ENCODE peak calls at places on chromosomes 3 and 15, in ten cellular contexts. One of them, this sample, is unnamed. For H3K9me3 and H3K4me1, the result is how much of the 10 kb centered on the place peaks cover.

GRCh38 chr3:56200251-56200650 is 268.0 kb downstream of the ERC2 start:
- DNase-seq in CD8-positive, alpha-beta memory T cell: no peak
- DNase-seq in upper lobe of right lung: no peak
- DNase-seq in tibial artery: no peak
- DNase-seq in body of pancreas: no peak
- DNase-seq in psoas muscle: no peak
- DNase-seq in tibial nerve: no peak
- DNase-seq in effector memory CD4-positive, alpha-beta T cell: no peak
- DNase-seq in pancreas: no peak
- DNase-seq in ovary: no peak
- DNase-seq in this sample: no peak

GRCh38 chr3:132596816-132597433 is at the start of gene ACKR4:
- DNase-seq in CD8-positive, alpha-beta memory T cell: no peak
- DNase-seq in upper lobe of right lung: no peak
- DNase-seq in tibial artery: no peak
- DNase-seq in body of pancreas: no peak
- DNase-seq in psoas muscle: no peak
- DNase-seq in tibial nerve: no peak
- DNase-seq in effector memory CD4-positive, alpha-beta T cell: no peak
- DNase-seq in pancreas: no peak
- DNase-seq in ovary: no peak
- DNase-seq in this sample: no peak

GRCh38 chr3:67635257-67635656 is 19.2 kb downstream of the SUCLG2 start:
- DNase-seq in CD8-positive, alpha-beta memory T cell: no peak
- DNase-seq in upper lobe of right lung: no peak
- DNase-seq in tibial artery: no peak
- DNase-seq in body of pancreas: no peak
- DNase-seq in psoas muscle: no peak
- DNase-seq in tibial nerve: no peak
- DNase-seq in effector memory CD4-positive, alpha-beta T cell: no peak
- DNase-seq in pancreas: no peak
- DNase-seq in ovary: no peak
- DNase-seq in this sample: no peak

GRCh38 chr3:117016359-117016758 is 306.8 kb downstream of the TUSC7 start:
- DNase-seq in CD8-positive, alpha-beta memory T cell: no peak
- DNase-seq in upper lobe of right lung: no peak
- DNase-seq in tibial artery: no peak
- DNase-seq in body of pancreas: no peak
- DNase-seq in psoas muscle: no peak
- DNase-seq in tibial nerve: no peak
- DNase-seq in effector memory CD4-positive, alpha-beta T cell: no peak
- DNase-seq in pancreas: no peak
- DNase-seq in ovary: no peak
- DNase-seq in this sample: no peak

GRCh38 chr3:197511130-197511529 is 44.6 kb downstream of the BDH1 start:
- DNase-seq in CD8-positive, alpha-beta memory T cell: no peak
- DNase-seq in upper lobe of right lung: no peak
- DNase-seq in tibial artery: no peak
- DNase-seq in body of pancreas: no peak
- DNase-seq in psoas muscle: no peak
- DNase-seq in tibial nerve: no peak
- DNase-seq in effector memory CD4-positive, alpha-beta T cell: no peak
- DNase-seq in pancreas: no peak
- DNase-seq in ovary: no peak
- DNase-seq in this sample: no peak

GRCh38 chr3:1600700-1601418 is 497.8 kb upstream of the CNTN4 start:
- DNase-seq in CD8-positive, alpha-beta memory T cell: no peak
- DNase-seq in upper lobe of right lung: no peak
- DNase-seq in tibial artery: no peak
- DNase-seq in body of pancreas: no peak
- DNase-seq in psoas muscle: no peak
- DNase-seq in tibial nerve: no peak
- DNase-seq in effector memory CD4-positive, alpha-beta T cell: no peak
- DNase-seq in pancreas: peak
- DNase-seq in ovary: no peak
- DNase-seq in this sample: no peak

GRCh38 chr15:74573987-74574386 is 33.0 kb downstream of the ARID3B start:
- DNase-seq in CD8-positive, alpha-beta memory T cell: no peak
- DNase-seq in upper lobe of right lung: no peak
- DNase-seq in tibial artery: no peak
- DNase-seq in body of pancreas: no peak
- DNase-seq in psoas muscle: no peak
- DNase-seq in tibial nerve: no peak
- DNase-seq in effector memory CD4-positive, alpha-beta T cell: no peak
- DNase-seq in pancreas: no peak
- DNase-seq in ovary: no peak
- DNase-seq in this sample: no peak

GRCh38 chr15:43253431-43254403 is 13.0 kb downstream of the TGM5 start:
- DNase-seq in CD8-positive, alpha-beta memory T cell: peak
- DNase-seq in upper lobe of right lung: no peak
- DNase-seq in tibial artery: no peak
- DNase-seq in body of pancreas: peak
- DNase-seq in psoas muscle: peak
- DNase-seq in tibial nerve: no peak
- DNase-seq in effector memory CD4-positive, alpha-beta T cell: peak
- DNase-seq in pancreas: no peak
- DNase-seq in ovary: no peak
- DNase-seq in this sample: no peak

GRCh38 chr3:15645740-15646490 is 44.4 kb downstream of the BTD start:
- DNase-seq in CD8-positive, alpha-beta memory T cell: no peak
- DNase-seq in upper lobe of right lung: no peak
- DNase-seq in tibial artery: peak
- DNase-seq in body of pancreas: no peak
- DNase-seq in psoas muscle: peak
- DNase-seq in tibial nerve: no peak
- DNase-seq in effector memory CD4-positive, alpha-beta T cell: no peak
- DNase-seq in pancreas: no peak
- DNase-seq in ovary: peak
- DNase-seq in this sample: peak

GRCh38 chr3:180180795-180181194 is 144.1 kb upstream of the PEX5L start:
- DNase-seq in CD8-positive, alpha-beta memory T cell: no peak
- DNase-seq in upper lobe of right lung: no peak
- DNase-seq in tibial artery: no peak
- DNase-seq in body of pancreas: no peak
- DNase-seq in psoas muscle: no peak
- DNase-seq in tibial nerve: no peak
- DNase-seq in effector memory CD4-positive, alpha-beta T cell: no peak
- DNase-seq in pancreas: no peak
- DNase-seq in ovary: no peak
- DNase-seq in this sample: no peak

GRCh38 chr15:77839970-77840609 is 207.4 kb upstream of the LINGO1 start:
- DNase-seq in CD8-positive, alpha-beta memory T cell: no peak
- DNase-seq in upper lobe of right lung: peak
- DNase-seq in tibial artery: no peak
- DNase-seq in body of pancreas: no peak
- DNase-seq in psoas muscle: peak
- DNase-seq in tibial nerve: no peak
- DNase-seq in effector memory CD4-positive, alpha-beta T cell: no peak
- DNase-seq in pancreas: no peak
- DNase-seq in ovary: no peak
- DNase-seq in this sample: peak

GRCh38 chr15:90058308-90058707 is 44.0 kb downstream of the IDH2 start:
- DNase-seq in CD8-positive, alpha-beta memory T cell: no peak
- DNase-seq in upper lobe of right lung: no peak
- DNase-seq in tibial artery: no peak
- DNase-seq in body of pancreas: no peak
- DNase-seq in psoas muscle: no peak
- DNase-seq in tibial nerve: no peak
- DNase-seq in effector memory CD4-positive, alpha-beta T cell: no peak
- DNase-seq in pancreas: no peak
- DNase-seq in ovary: no peak
- DNase-seq in this sample: no peak

GRCh38 chr3:11820540-11821041 is 26.1 kb downstream of the TAMM41 start:
- DNase-seq in CD8-positive, alpha-beta memory T cell: no peak
- DNase-seq in upper lobe of right lung: no peak
- DNase-seq in tibial artery: no peak
- DNase-seq in body of pancreas: peak
- DNase-seq in psoas muscle: no peak
- DNase-seq in tibial nerve: no peak
- DNase-seq in effector memory CD4-positive, alpha-beta T cell: no peak
- DNase-seq in pancreas: no peak
- DNase-seq in ovary: no peak
- DNase-seq in this sample: no peak

GRCh38 chr3:179954226-179954870 is 82.4 kb downstream of the PEX5L start:
- DNase-seq in CD8-positive, alpha-beta memory T cell: no peak
- DNase-seq in upper lobe of right lung: no peak
- DNase-seq in tibial artery: no peak
- DNase-seq in body of pancreas: no peak
- DNase-seq in psoas muscle: no peak
- DNase-seq in tibial nerve: no peak
- DNase-seq in effector memory CD4-positive, alpha-beta T cell: no peak
- DNase-seq in pancreas: no peak
- DNase-seq in ovary: no peak
- DNase-seq in this sample: no peak

GRCh38 chr3:102354818-102355515 is 79.8 kb upstream of the ZPLD1 start:
- DNase-seq in CD8-positive, alpha-beta memory T cell: no peak
- DNase-seq in upper lobe of right lung: no peak
- DNase-seq in tibial artery: no peak
- DNase-seq in body of pancreas: no peak
- DNase-seq in psoas muscle: no peak
- DNase-seq in tibial nerve: no peak
- DNase-seq in effector memory CD4-positive, alpha-beta T cell: no peak
- DNase-seq in pancreas: no peak
- DNase-seq in ovary: no peak
- DNase-seq in this sample: no peak

GRCh38 chr15:48279608-48280007 is 51.6 kb upstream of the DUT start:
- DNase-seq in CD8-positive, alpha-beta memory T cell: no peak
- DNase-seq in upper lobe of right lung: no peak
- DNase-seq in tibial artery: no peak
- DNase-seq in body of pancreas: no peak
- DNase-seq in psoas muscle: no peak
- DNase-seq in tibial nerve: no peak
- DNase-seq in effector memory CD4-positive, alpha-beta T cell: no peak
- DNase-seq in pancreas: no peak
- DNase-seq in ovary: no peak
- DNase-seq in this sample: no peak

GRCh38 chr3:69129531-69129930 is 7.1 kb upstream of the LMOD3 start:
- DNase-seq in CD8-positive, alpha-beta memory T cell: no peak
- DNase-seq in upper lobe of right lung: no peak
- DNase-seq in tibial artery: no peak
- DNase-seq in body of pancreas: no peak
- DNase-seq in psoas muscle: no peak
- DNase-seq in tibial nerve: no peak
- DNase-seq in effector memory CD4-positive, alpha-beta T cell: no peak
- DNase-seq in pancreas: no peak
- DNase-seq in ovary: no peak
- DNase-seq in this sample: no peak

GRCh38 chr3:62134061-62134496 is 239.3 kb downstream of the FEZF2 start:
- DNase-seq in CD8-positive, alpha-beta memory T cell: no peak
- DNase-seq in upper lobe of right lung: no peak
- DNase-seq in tibial artery: peak
- DNase-seq in body of pancreas: peak
- DNase-seq in psoas muscle: peak
- DNase-seq in tibial nerve: no peak
- DNase-seq in effector memory CD4-positive, alpha-beta T cell: no peak
- DNase-seq in pancreas: no peak
- DNase-seq in ovary: no peak
- DNase-seq in this sample: peak

GRCh38 chr15:86021281-86022264 is 58.1 kb upstream of the AGBL1 start:
- DNase-seq in CD8-positive, alpha-beta memory T cell: no peak
- DNase-seq in upper lobe of right lung: no peak
- DNase-seq in tibial artery: no peak
- DNase-seq in body of pancreas: peak
- DNase-seq in psoas muscle: no peak
- DNase-seq in tibial nerve: no peak
- DNase-seq in effector memory CD4-positive, alpha-beta T cell: no peak
- DNase-seq in pancreas: no peak
- DNase-seq in ovary: no peak
- DNase-seq in this sample: no peak

GRCh38 chr15:74376226-74376625 is 8.8 kb upstream of the CYP11A1 start:
- DNase-seq in CD8-positive, alpha-beta memory T cell: no peak
- DNase-seq in upper lobe of right lung: no peak
- DNase-seq in tibial artery: no peak
- DNase-seq in body of pancreas: no peak
- DNase-seq in psoas muscle: no peak
- DNase-seq in tibial nerve: no peak
- DNase-seq in effector memory CD4-positive, alpha-beta T cell: no peak
- DNase-seq in pancreas: no peak
- DNase-seq in ovary: no peak
- DNase-seq in this sample: no peak

GRCh38 chr3:14415501-14415900 is 13.1 kb downstream of the SLC6A6 start:
- DNase-seq in CD8-positive, alpha-beta memory T cell: no peak
- DNase-seq in upper lobe of right lung: no peak
- DNase-seq in tibial artery: no peak
- DNase-seq in body of pancreas: no peak
- DNase-seq in psoas muscle: no peak
- DNase-seq in tibial nerve: no peak
- DNase-seq in effector memory CD4-positive, alpha-beta T cell: no peak
- DNase-seq in pancreas: no peak
- DNase-seq in ovary: no peak
- DNase-seq in this sample: no peak

GRCh38 chr3:140931-141330 is 55.6 kb upstream of the CHL1 start:
- DNase-seq in CD8-positive, alpha-beta memory T cell: no peak
- DNase-seq in upper lobe of right lung: no peak
- DNase-seq in tibial artery: no peak
- DNase-seq in body of pancreas: no peak
- DNase-seq in psoas muscle: no peak
- DNase-seq in tibial nerve: no peak
- DNase-seq in effector memory CD4-positive, alpha-beta T cell: no peak
- DNase-seq in pancreas: no peak
- DNase-seq in ovary: no peak
- DNase-seq in this sample: no peak
- H3K9me3 ChIP-seq in CD8-positive, alpha-beta memory T cell: under half
- H3K9me3 ChIP-seq in upper lobe of right lung: under half
- H3K9me3 ChIP-seq in tibial artery: under half
- H3K9me3 ChIP-seq in body of pancreas: under half
- H3K9me3 ChIP-seq in psoas muscle: under half
- H3K9me3 ChIP-seq in tibial nerve: under half
- H3K9me3 ChIP-seq in effector memory CD4-positive, alpha-beta T cell: under half
- H3K9me3 ChIP-seq in pancreas: under half
- H3K9me3 ChIP-seq in ovary: under half
- H3K9me3 ChIP-seq in this sample: under half

GRCh38 chr15:76229266-76229665 is 82.0 kb downstream of the ETFA start:
- DNase-seq in CD8-positive, alpha-beta memory T cell: no peak
- DNase-seq in upper lobe of right lung: no peak
- DNase-seq in tibial artery: no peak
- DNase-seq in body of pancreas: no peak
- DNase-seq in psoas muscle: no peak
- DNase-seq in tibial nerve: no peak
- DNase-seq in effector memory CD4-positive, alpha-beta T cell: no peak
- DNase-seq in pancreas: no peak
- DNase-seq in ovary: no peak
- DNase-seq in this sample: no peak
- H3K4me1 ChIP-seq in CD8-positive, alpha-beta memory T cell: under half
- H3K4me1 ChIP-seq in upper lobe of right lung: under half
- H3K4me1 ChIP-seq in tibial artery: under half
- H3K4me1 ChIP-seq in body of pancreas: under half
- H3K4me1 ChIP-seq in psoas muscle: under half
- H3K4me1 ChIP-seq in tibial nerve: under half
- H3K4me1 ChIP-seq in effector memory CD4-positive, alpha-beta T cell: under half
- H3K4me1 ChIP-seq in pancreas: under half
- H3K4me1 ChIP-seq in ovary: under half
- H3K4me1 ChIP-seq in this sample: under half

GRCh38 chr3:57383421-57383820 is 90.9 kb upstream of the ASB14 start:
- DNase-seq in CD8-positive, alpha-beta memory T cell: no peak
- DNase-seq in upper lobe of right lung: no peak
- DNase-seq in tibial artery: no peak
- DNase-seq in body of pancreas: no peak
- DNase-seq in psoas muscle: no peak
- DNase-seq in tibial nerve: no peak
- DNase-seq in effector memory CD4-positive, alpha-beta T cell: no peak
- DNase-seq in pancreas: no peak
- DNase-seq in ovary: no peak
- DNase-seq in this sample: no peak
- H3K27ac ChIP-seq in CD8-positive, alpha-beta memory T cell: no peak
- H3K27ac ChIP-seq in upper lobe of right lung: no peak
- H3K27ac ChIP-seq in tibial artery: no peak
- H3K27ac ChIP-seq in body of pancreas: no peak
- H3K27ac ChIP-seq in psoas muscle: no peak
- H3K27ac ChIP-seq in tibial nerve: no peak
- H3K27ac ChIP-seq in effector memory CD4-positive, alpha-beta T cell: no peak
- H3K27ac ChIP-seq in pancreas: no peak
- H3K27ac ChIP-seq in ovary: no peak
- H3K27ac ChIP-seq in this sample: no peak

GRCh38 chr3:136903899-136904298 is 41.9 kb downstream of the NCK1 start:
- DNase-seq in CD8-positive, alpha-beta memory T cell: no peak
- DNase-seq in upper lobe of right lung: no peak
- DNase-seq in tibial artery: no peak
- DNase-seq in body of pancreas: no peak
- DNase-seq in psoas muscle: no peak
- DNase-seq in tibial nerve: no peak
- DNase-seq in effector memory CD4-positive, alpha-beta T cell: no peak
- DNase-seq in pancreas: no peak
- DNase-seq in ovary: no peak
- DNase-seq in this sample: no peak
- H3K9me3 ChIP-seq in CD8-positive, alpha-beta memory T cell: under half
- H3K9me3 ChIP-seq in upper lobe of right lung: under half
- H3K9me3 ChIP-seq in tibial artery: under half
- H3K9me3 ChIP-seq in body of pancreas: under half
- H3K9me3 ChIP-seq in psoas muscle: under half
- H3K9me3 ChIP-seq in tibial nerve: under half
- H3K9me3 ChIP-seq in effector memory CD4-positive, alpha-beta T cell: under half
- H3K9me3 ChIP-seq in pancreas: under half
- H3K9me3 ChIP-seq in ovary: under half
- H3K9me3 ChIP-seq in this sample: under half